ENCODE peak calls at places on chromosomes 6 and 20, in four cellular contexts. W is coronary artery, I is RWPE2, Q is H1. C is an unnamed sample.

GRCh38 chr6:143243786-143244185 is 183.1 kb downstream of the AIG1 start:
- DNase-seq in W (no peak), I (no peak), Q (no peak), C (no peak)

GRCh38 chr20:48006036-48006833 is 221.0 kb upstream of the SULF2 start:
- DNase-seq in W (no peak), I (no peak), Q (no peak), C (no peak)

GRCh38 chr6:31568537-31568961 is 3.5 kb upstream of the LTA start:
- DNase-seq in W (no peak), I (no peak), Q (no peak), C (no peak)

GRCh38 chr20:6169251-6169650 is 46.4 kb upstream of the FERMT1 start:
- DNase-seq in W (no peak), I (no peak), Q (no peak), C (peak; percentile 25)

GRCh38 chr6:32604434-32604877 is 14.8 kb upstream of the HLA-DRB1 start:
- DNase-seq in W (no peak), I (no peak), Q (no peak), C (no peak)

GRCh38 chr6:56551409-56552120 is 91.1 kb downstream of the DST start:
- DNase-seq in W (no peak), I (no peak), Q (no peak), C (no peak)

GRCh38 chr6:47438481-47439347 is 38.9 kb upstream of the CD2AP start:
- DNase-seq in W (no peak), I (no peak), Q (no peak), C (no peak)

GRCh38 chr6:151010111-151010510 is 144.6 kb downstream of the MTHFD1L start:
- DNase-seq in W (no peak), I (no peak), Q (no peak), C (no peak)

GRCh38 chr6:110689275-110689935 is 125.9 kb downstream of the CDK19 start:
- DNase-seq in W (no peak), I (no peak), Q (no peak), C (no peak)

GRCh38 chr6:23280445-23280844 is 711.1 kb downstream of the HDGFL1 start:
- DNase-seq in W (no peak), I (no peak), Q (no peak), C (no peak)

GRCh38 chr6:50831216-50831615 is 12.5 kb downstream of the TFAP2B start:
- DNase-seq in W (no peak), I (no peak), Q (no peak), C (no peak)

GRCh38 chr6:44855562-44856494 is 468.3 kb downstream of the CDC5L start:
- DNase-seq in W (no peak), I (no peak), Q (no peak), C (no peak)

GRCh38 chr6:14452567-14453527 is 335.3 kb downstream of the CD83 start:
- DNase-seq in W (no peak), I (no peak), Q (no peak), C (no peak)

GRCh38 chr6:89655122-89655521 is 16.6 kb upstream of the LYRM2 start:
- DNase-seq in W (no peak), I (no peak), Q (no peak), C (peak; percentile 32)

GRCh38 chr20:50303573-50304500 is 113.2 kb downstream of the CEBPB start:
- DNase-seq in W (peak; percentile 87), I (peak; percentile 96), Q (no peak), C (no peak)

GRCh38 chr20:10708342-10709185 is 34.8 kb upstream of the JAG1 start:
- DNase-seq in W (no peak), I (no peak), Q (no peak), C (peak; percentile 29)

GRCh38 chr6:12865782-12866181 is 149.2 kb downstream of the PHACTR1 start:
- DNase-seq in W (no peak), I (no peak), Q (no peak), C (no peak)

GRCh38 chr6:148523551-148523950 is 180.9 kb downstream of the SASH1 start:
- DNase-seq in W (no peak), I (no peak), Q (no peak), C (no peak)

GRCh38 chr6:148526145-148526544 is 183.5 kb downstream of the SASH1 start:
- DNase-seq in W (no peak), I (no peak), Q (no peak), C (no peak)

GRCh38 chr6:148524509-148524908 is 181.9 kb downstream of the SASH1 start:
- DNase-seq in W (no peak), I (no peak), Q (no peak), C (no peak)

GRCh38 chr6:148525453-148525852 is 182.8 kb downstream of the SASH1 start:
- DNase-seq in W (peak; percentile 79), I (no peak), Q (no peak), C (no peak)

GRCh38 chr6:148524976-148525375 is 182.3 kb downstream of the SASH1 start:
- DNase-seq in W (peak; percentile 78), I (no peak), Q (no peak), C (no peak)
- H3K27ac ChIP-seq in W (peak overlapping the region; percentile 85), I (no peak overlapping the region), Q (no peak overlapping the region), C (no peak overlapping the region)

DNA sequence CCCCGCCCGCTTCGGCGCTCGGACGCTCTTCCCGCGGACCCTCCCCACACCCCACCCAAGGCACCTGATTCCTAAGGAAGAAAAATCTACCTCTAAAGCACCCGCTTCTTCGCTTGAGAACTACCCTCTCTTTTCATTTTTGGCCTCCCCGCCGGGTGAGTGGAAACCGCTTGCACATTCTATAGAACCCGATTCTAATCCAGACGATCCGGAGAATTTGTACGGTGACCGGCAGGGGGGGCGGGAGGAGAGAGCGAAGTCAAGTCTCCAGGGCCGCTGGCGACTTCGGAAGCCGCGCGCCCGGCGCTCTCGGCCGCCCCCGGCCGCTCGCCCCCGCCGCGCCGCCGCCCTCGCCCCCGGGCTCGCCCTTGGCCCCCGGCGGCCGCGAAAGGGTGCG is at the start of gene RBM24:
- DNase-seq in W (peak; percentile 79), I (no peak), Q (no peak), C (peak; percentile 55)
- TF ChIP-seq CTCF in W (no peak), I (peak; percentile 56), Q (peak; percentile 27), C (peak; percentile 49)

GRCh38 chr6:158654498-158654897 is 4.6 kb downstream of the SYTL3 start:
- DNase-seq in W (no peak), I (no peak), Q (no peak), C (no peak)
- H3K27ac ChIP-seq in W (no peak overlapping the region), I (peak overlapping the region; percentile 48), Q (no peak overlapping the region), C (no peak overlapping the region)

DNA sequence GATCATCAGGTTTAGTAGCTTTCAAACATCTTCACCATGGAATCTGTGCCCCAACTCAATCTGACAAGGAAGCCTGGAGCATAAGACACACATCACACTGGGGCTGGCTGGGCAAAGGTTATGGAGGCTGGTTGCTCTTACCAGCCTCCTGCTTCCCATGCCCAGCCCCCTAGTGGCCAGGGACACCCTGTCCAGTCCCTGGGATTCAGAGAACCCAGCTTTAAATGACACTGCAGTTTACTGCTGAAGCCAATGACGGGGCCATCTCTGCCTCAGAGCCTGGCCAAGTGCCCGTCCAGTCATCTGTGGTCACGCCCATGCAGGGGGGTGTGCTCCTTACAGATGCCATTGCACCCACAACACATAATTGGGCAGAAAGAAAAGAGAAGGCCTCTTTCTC is 272.9 kb downstream of the SMOC2 start:
- DNase-seq in W (peak; percentile 22), I (no peak), Q (no peak), C (peak; percentile 33)
- TF ChIP-seq CTCF in W (no peak), I (peak; percentile 34), Q (peak; percentile 39), C (no peak)

GRCh38 chr6:133551847-133552331 is 310.7 kb downstream of the EYA4 start:
- DNase-seq in W (no peak), I (no peak), Q (no peak), C (peak; percentile 16)
- H3K27ac ChIP-seq in W (no peak overlapping the region), I (no peak overlapping the region), Q (no peak overlapping the region), C (no peak overlapping the region)

DNA sequence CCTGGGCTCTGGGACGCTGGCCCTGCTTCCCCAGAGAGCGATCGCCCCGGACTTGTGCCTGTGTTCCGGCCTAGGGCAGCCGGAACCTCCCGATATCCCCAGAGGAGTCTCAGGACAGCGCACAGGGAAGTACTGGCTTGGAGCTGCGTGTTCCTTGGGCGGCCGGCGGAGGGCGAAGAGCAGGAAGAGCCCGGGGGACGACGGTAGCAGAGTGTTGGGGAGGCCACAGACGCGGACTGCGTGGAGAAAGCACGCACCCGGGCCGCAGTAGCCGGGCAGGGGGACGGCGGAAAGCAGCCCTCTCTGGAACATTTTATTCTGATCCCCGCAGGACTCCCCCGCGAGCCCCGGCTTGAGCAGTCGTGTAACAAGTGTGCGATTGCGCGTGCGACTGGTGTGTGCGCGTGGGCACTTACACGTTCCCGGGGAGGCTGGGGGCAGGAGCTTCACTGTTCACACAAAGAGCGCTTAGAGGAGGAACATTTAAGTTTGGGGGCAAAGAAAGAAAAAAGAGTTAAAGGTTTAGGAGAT is 36.1 kb downstream of the NCR2 start:
- DNase-seq in W (no peak), I (no peak), Q (no peak), C (no peak)
- TF ChIP-seq CTCF in W (no peak), I (no peak), Q (no peak), C (no peak)

GRCh38 chr6:29887819-29888581 is 54.3 kb upstream of the HLA-A start:
- DNase-seq in W (peak; percentile 85), I (peak; percentile 75), Q (no peak), C (peak; percentile 42)

GRCh38 chr6:29887330-29887818 is 55.0 kb upstream of the HLA-A start:
- DNase-seq in W (peak; percentile 84), I (no peak), Q (no peak), C (peak; percentile 8)

DNA sequence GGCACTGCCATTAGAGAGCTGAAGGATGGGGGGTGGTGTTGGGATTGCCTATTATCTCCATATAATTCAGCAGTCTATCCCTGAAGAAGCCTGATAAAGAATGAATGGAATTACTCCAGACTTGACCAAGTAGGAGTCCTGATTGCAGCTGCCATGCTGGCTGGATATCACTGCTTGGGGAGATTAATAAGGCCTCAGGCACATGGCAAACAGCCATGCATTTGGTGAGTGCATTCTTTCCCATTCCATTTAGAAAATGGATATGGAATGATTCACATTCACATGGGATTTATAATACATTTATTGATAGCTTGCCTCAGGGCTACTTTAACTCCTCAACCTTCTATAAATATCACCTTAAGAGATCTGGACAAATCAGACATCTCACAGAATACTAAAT is 49.6 kb upstream of the HLA-A start:
- DNase-seq in W (no peak), I (no peak), Q (no peak), C (peak; percentile 35)
- H3K27ac ChIP-seq in W (no peak overlapping the region), I (no peak overlapping the region), Q (no peak overlapping the region), C (no peak overlapping the region)